ENCODE peak calls at places on chromosome 13, in eight cellular contexts. Y, F, T, K, U, X, A and S are unnamed samples.

GRCh38 chr13:77891041-77891440 is 27.6 kb downstream of the EDNRB start:
- DNase-seq in Y (no peak), F (no peak), T (no peak), K (no peak), U (no peak), X (no peak), A (no peak), S (no peak)

GRCh38 chr13:109145631-109146030 is 516.2 kb downstream of the MYO16 start:
- DNase-seq in Y (no peak), F (peak; percentile 81), T (peak; percentile 94), K (no peak), U (peak; percentile 76), X (peak; percentile 40), A (peak; percentile 70), S (peak; percentile 83)

GRCh38 chr13:41058229-41059070 is 2.9 kb upstream of the WBP4 start:
- DNase-seq in Y (no peak), F (no peak), T (peak; percentile 29), K (no peak), U (no peak), X (no peak), A (no peak), S (no peak)

GRCh38 chr13:21625366-21625765 is 21.4 kb upstream of the MICU2 start:
- DNase-seq in Y (no peak), F (peak; percentile 42), T (peak; percentile 55), K (no peak), U (peak; percentile 28), X (no peak), A (no peak), S (peak; percentile 42)

GRCh38 chr13:49652691-49653305 is 24.5 kb downstream of the ARL11 start:
- DNase-seq in Y (no peak), F (peak; percentile 49), T (peak; percentile 40), K (no peak), U (no peak), X (no peak), A (peak; percentile 71), S (no peak)

GRCh38 chr13:46396341-46396740 is 9.3 kb upstream of the RUBCNL start:
- DNase-seq in Y (no peak), F (no peak), T (no peak), K (no peak), U (no peak), X (no peak), A (no peak), S (no peak)

GRCh38 chr13:53200498-53201453 is 172.2 kb downstream of the OLFM4 start:
- DNase-seq in Y (no peak), F (peak; percentile 89), T (peak; percentile 12), K (peak; percentile 23), U (no peak), X (no peak), A (peak; percentile 96), S (peak; percentile 0)

GRCh38 chr13:42110410-42111155 is 62.1 kb downstream of the DGKH start:
- DNase-seq in Y (peak; percentile 43), F (peak; percentile 76), T (peak; percentile 90), K (no peak), U (peak; percentile 84), X (peak; percentile 55), A (peak; percentile 60), S (peak; percentile 88)

GRCh38 chr13:35724480-35724879 is 248.0 kb upstream of the MAB21L1 start:
- DNase-seq in Y (no peak), F (no peak), T (peak; percentile 29), K (no peak), U (peak; percentile 30), X (no peak), A (no peak), S (no peak)

GRCh38 chr13:113413178-113413897 is 40.0 kb downstream of the ADPRHL1 start:
- DNase-seq in Y (no peak), F (no peak), T (no peak), K (no peak), U (peak; percentile 25), X (no peak), A (no peak), S (no peak)

GRCh38 chr13:41345921-41346589 is 35.0 kb downstream of the NAA16 start:
- DNase-seq in Y (no peak), F (no peak), T (no peak), K (no peak), U (no peak), X (no peak), A (no peak), S (no peak)

GRCh38 chr13:67643656-67644055 is 413.5 kb upstream of the PCDH9 start:
- DNase-seq in Y (no peak), F (no peak), T (no peak), K (no peak), U (no peak), X (no peak), A (peak; percentile 50), S (no peak)
- TF ChIP-seq CTCF in Y (no peak), F (no peak), T (peak; percentile 8), K (no peak), U (no peak), X (no peak), A (peak; percentile 46), S (no peak)

DNA sequence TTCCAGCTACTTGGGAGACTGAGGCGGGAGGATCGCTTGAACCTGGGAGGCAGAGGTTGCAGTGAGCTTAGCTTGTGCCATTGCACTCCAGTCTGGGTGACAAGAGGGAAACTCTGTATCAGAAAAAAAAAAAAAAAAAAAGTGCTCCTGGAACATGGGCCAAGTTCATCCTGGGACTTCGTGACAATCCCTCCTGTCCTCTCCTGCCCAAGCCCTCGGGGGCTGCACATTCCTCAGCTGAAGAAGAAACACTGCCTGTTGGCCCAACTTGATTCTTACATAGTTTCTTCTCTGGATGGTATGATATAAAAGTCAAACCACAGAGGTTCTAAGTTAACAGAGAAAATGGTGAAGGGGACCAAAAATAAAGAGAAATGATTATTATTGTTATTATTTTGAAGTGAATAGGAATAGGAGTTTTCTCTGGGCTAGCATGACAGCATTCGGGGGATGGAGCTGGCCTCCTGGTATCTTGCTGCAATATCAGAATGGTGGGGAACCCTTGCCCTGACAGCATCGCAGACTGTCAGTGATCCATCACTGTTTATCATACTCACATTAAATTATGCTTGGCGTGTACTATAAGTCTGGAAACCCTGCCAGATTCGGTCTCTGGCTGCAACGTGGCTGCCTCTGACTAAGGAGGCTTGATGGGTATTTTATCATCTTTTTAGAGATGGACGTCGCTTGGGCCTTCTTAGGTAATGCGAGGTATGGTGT is 113.7 kb upstream of the OXGR1 start:
- DNase-seq in Y (no peak), F (no peak), T (no peak), K (no peak), U (no peak), X (no peak), A (no peak), S (no peak)
- H3K4me3 ChIP-seq in Y (no peak overlapping the region), F (no peak overlapping the region), T (no peak overlapping the region), K (no peak overlapping the region), U (no peak overlapping the region), X (no peak overlapping the region), A (no peak overlapping the region), S (no peak overlapping the region)

GRCh38 chr13:29106651-29107050 is 286.5 kb downstream of the MTUS2 start:
- DNase-seq in Y (no peak), F (no peak), T (no peak), K (no peak), U (no peak), X (no peak), A (no peak), S (no peak)

GRCh38 chr13:29110003-29110402 is 289.9 kb downstream of the MTUS2 start:
- DNase-seq in Y (no peak), F (no peak), T (no peak), K (no peak), U (no peak), X (no peak), A (no peak), S (no peak)

GRCh38 chr13:29103036-29103800 is 283.1 kb downstream of the MTUS2 start:
- DNase-seq in Y (no peak), F (no peak), T (no peak), K (no peak), U (no peak), X (no peak), A (no peak), S (no peak)

GRCh38 chr13:29104461-29104860 is 284.3 kb downstream of the MTUS2 start:
- DNase-seq in Y (no peak), F (no peak), T (no peak), K (no peak), U (no peak), X (no peak), A (no peak), S (no peak)

DNA sequence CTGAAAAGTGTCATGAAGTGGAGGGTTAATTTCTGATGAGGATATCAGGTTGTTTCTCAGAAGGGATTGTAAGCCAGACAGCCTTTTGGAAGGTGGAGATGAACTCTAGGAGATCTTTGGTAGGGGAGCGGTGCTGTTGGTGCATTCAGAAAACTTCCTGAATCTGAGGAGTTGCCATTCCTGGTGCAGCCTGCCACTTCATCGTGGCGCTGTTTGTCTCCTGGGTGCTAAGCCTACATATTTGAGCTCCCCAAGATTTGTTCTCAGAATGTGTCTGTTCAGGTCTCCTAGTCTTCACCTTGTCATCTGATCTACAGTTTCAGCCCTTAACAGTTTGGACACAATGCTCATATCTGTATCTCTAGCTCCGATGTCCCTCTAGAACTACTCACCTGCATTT is 285.6 kb downstream of the MTUS2 start:
- DNase-seq in Y (no peak), F (peak; percentile 3), T (no peak), K (no peak), U (no peak), X (no peak), A (peak; percentile 34), S (no peak)
- TF ChIP-seq CTCF in Y (peak; percentile 9), F (peak; percentile 13), T (no peak), K (no peak), U (no peak), X (no peak), A (peak; percentile 62), S (no peak)

DNA sequence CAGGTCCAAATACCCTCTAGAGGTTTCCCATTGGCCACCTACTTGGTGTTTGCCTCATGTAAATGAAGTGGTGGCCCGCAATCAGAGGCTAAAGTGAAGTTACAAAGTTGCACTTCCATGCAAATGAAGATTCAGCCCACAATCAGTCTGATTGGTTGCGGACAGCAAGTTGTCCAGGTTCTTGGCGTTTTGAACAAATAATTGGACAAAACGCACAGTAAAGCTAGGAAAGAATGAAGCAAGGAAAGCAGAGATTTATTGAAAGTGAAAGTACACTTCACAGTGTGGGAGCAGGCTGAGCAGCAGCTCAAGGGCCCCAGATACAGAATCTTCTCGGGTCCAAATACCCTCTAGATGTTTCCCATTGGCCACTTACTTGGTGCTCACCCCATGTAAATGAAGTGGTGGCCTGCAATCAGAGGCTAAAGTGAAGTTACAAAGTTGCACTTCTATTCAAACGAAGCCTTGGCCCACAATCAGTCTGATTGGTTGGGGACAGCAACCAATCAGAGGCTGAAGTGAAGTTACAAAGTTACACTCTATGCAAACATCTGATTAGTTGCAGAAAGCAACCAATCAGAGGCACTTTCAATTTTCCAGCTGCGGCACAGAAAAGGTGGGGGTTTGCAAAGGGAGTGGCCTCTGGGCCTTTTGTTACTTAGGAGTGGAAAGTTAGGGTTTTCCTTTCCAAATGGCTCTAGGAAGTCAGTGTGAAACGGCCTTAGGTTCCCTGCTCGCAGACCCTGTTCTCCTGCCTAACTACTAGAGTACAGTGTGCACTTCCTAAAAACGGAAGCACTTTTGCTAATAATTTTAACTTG is 4.7 kb upstream of the TM9SF2 start:
- DNase-seq in Y (peak; percentile 88), F (no peak), T (peak; percentile 49), K (peak; percentile 35), U (no peak), X (peak; percentile 55), A (no peak), S (peak; percentile 93)
- H3K4me3 ChIP-seq in Y (peak overlapping the region; percentile 67), F (no peak overlapping the region), T (no peak overlapping the region), K (peak overlapping the region; percentile 59), U (no peak overlapping the region), X (peak overlapping the region; percentile 16), A (no peak overlapping the region), S (peak overlapping the region; percentile 52)

GRCh38 chr13:81957121-81957520 is 1616.2 kb upstream of the SPRY2 start:
- DNase-seq in Y (no peak), F (no peak), T (no peak), K (no peak), U (no peak), X (no peak), A (peak; percentile 15), S (no peak)
- TF ChIP-seq CTCF in Y (no peak), F (no peak), T (peak; percentile 32), K (no peak), U (no peak), X (no peak), A (peak; percentile 46), S (no peak)